ENCODE peak calls at places on chromosomes 3 and 15, in five cellular contexts. L is CD4-positive, alpha-beta T cell; J is foreskin fibroblast; M is GM12878; Z is upper lobe of left lung. G is an unnamed sample.

GRCh38 chr15:67030036-67030762 is 35.2 kb upstream of the SMAD3 start:
- DNase-seq in M (no peak), Z (no peak), L (no peak), J (no peak), G (no peak)

GRCh38 chr3:190053919-190054672 is 66.6 kb downstream of the P3H2 start:
- DNase-seq in M (no peak), L (no peak), J (peak; percentile 72), Z (no peak), G (no peak)

GRCh38 chr3:45218578-45219390 is 7.3 kb downstream of the TMEM158 start:
- DNase-seq in Z (no peak), J (peak; percentile 66), M (no peak), L (no peak), G (no peak)

GRCh38 chr15:90086868-90087268 is 15.4 kb downstream of the IDH2 start:
- DNase-seq in Z (no peak), L (peak; percentile 32), J (no peak), M (no peak), G (no peak)

GRCh38 chr15:96184297-96184696 is 146.2 kb upstream of the NR2F2 start:
- DNase-seq in J (no peak), Z (no peak), M (no peak), L (no peak), G (no peak)

GRCh38 chr3:123652346-123652984 is 67.6 kb upstream of the HACD2 start:
- DNase-seq in M (no peak), L (no peak), Z (peak; percentile 86), J (peak; percentile 67), G (peak; percentile 91)

GRCh38 chr3:129038121-129038855 is 22.3 kb upstream of the GP9 start:
- DNase-seq in Z (no peak), J (no peak), L (no peak), M (no peak), G (no peak)

GRCh38 chr15:64209680-64210334 is 47.0 kb upstream of the PPIB start:
- DNase-seq in Z (no peak), M (peak; percentile 9), L (no peak), J (no peak), G (no peak)

GRCh38 chr3:99242271-99242670 is 340.8 kb upstream of the DCBLD2 start:
- DNase-seq in J (peak; percentile 43), M (no peak), Z (no peak), L (no peak), G (no peak)

GRCh38 chr3:190534986-190535385 is 21.1 kb downstream of the IL1RAP start:
- DNase-seq in M (no peak), L (no peak), Z (no peak), J (no peak), G (no peak)

GRCh38 chr3:46908294-46908985 is 30.9 kb downstream of the PTH1R start:
- DNase-seq in J (peak; percentile 58), M (no peak), L (no peak), Z (peak; percentile 67), G (no peak)

GRCh38 chr3:187744169-187745151 is 808 bp downstream of the BCL6 start:
- DNase-seq in J (no peak), M (no peak), L (peak; percentile 32), Z (peak; percentile 90), G (peak; percentile 61)

GRCh38 chr3:16940769-16941683 is 56.3 kb downstream of the PLCL2 start:
- DNase-seq in L (no peak), Z (no peak), M (no peak), J (no peak), G (no peak)

GRCh38 chr3:57956119-57956832 is 51.9 kb upstream of the FLNB start:
- DNase-seq in L (no peak), J (peak; percentile 80), M (no peak), Z (no peak), G (no peak)

GRCh38 chr3:141275973-141276372 is 44.3 kb downstream of the PXYLP1 start:
- DNase-seq in M (no peak), Z (no peak), J (peak; percentile 49), L (no peak), G (no peak)

GRCh38 chr3:131794766-131795381 is 239.9 kb downstream of the CPNE4 start:
- DNase-seq in J (peak; percentile 48), L (no peak), Z (no peak), M (no peak), G (no peak)

GRCh38 chr3:105834768-105835167 is 34.0 kb downstream of the CBLB start:
- DNase-seq in J (no peak), M (no peak), L (no peak), Z (no peak), G (no peak)

GRCh38 chr3:105837143-105837740 is 31.6 kb downstream of the CBLB start:
- DNase-seq in Z (no peak), J (no peak), L (no peak), M (peak; percentile 97), G (no peak)

GRCh38 chr3:105837947-105838346 is 30.9 kb downstream of the CBLB start:
- DNase-seq in L (no peak), M (no peak), J (no peak), Z (no peak), G (no peak)

GRCh38 chr3:105835606-105836005 is 33.2 kb downstream of the CBLB start:
- DNase-seq in J (no peak), L (no peak), M (no peak), Z (no peak), G (no peak)

DNA sequence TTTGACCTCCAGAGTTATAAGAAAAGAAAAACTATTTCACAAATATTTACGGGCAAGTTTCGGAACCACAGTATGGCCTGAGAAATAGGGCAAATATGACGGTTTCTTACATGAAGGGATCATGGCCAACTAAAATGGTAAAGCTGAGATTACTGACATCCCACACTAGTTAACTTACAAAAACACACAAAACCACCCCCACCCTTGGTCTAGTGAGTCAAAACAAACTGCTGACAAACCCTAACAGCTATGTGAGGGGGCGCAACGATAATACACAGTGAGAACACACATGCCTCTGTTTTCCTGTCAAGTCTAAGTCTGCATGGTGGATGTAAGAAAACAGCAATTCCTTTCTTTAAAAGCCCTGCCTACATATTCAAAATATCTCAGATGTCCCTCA is 32.3 kb downstream of the CBLB start:
- DNase-seq in M (peak; percentile 68), Z (no peak), J (peak; percentile 75), L (no peak), G (no peak)
- TF ChIP-seq CTCF in M (no peak), Z (no peak), J (no peak), L (no peak), G (no peak)

DNA sequence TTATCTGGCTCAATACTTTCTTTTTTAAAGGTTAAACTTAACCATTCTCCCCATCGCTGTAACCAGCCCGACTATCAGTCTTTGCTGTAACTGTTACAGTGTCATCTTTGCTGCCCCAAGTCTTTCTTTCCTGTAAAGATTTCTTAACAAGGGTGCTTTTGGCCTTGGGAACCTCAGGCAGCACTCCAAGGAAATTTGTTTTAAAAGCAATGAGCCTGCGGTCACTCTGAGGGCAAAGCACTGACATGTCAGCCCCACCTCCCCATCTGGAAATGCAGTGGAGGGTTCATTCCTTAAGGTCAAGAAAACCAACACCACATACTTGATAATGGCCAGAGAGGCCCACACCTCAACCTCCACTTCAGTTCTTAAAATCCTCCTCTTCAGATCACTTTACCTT is 3.2 kb downstream of the TRANK1 start:
- DNase-seq in M (no peak), L (no peak), J (no peak), Z (no peak), G (no peak)
- TF ChIP-seq CTCF in M (no peak), L (no peak), J (no peak), Z (no peak), G (no peak)

GRCh38 chr3:192778508-192778907 is 51.2 kb upstream of the FGF12 start:
- DNase-seq in L (no peak), Z (no peak), J (no peak), M (no peak), G (no peak)
- TF ChIP-seq CTCF in L (no peak), Z (no peak), J (no peak), M (no peak), G (no peak)

GRCh38 chr15:86221119-86221518 is 141.4 kb downstream of the AGBL1 start:
- DNase-seq in J (no peak), M (no peak), L (no peak), Z (no peak), G (no peak)
- TF ChIP-seq CTCF in J (no peak), M (no peak), L (no peak), Z (no peak), G (no peak)

GRCh38 chr3:60048447-60048848 is 998.6 kb upstream of the CFAP20DC start:
- DNase-seq in J (no peak), L (no peak), Z (no peak), M (no peak), G (no peak)
- TF ChIP-seq CTCF in J (no peak), L (no peak), Z (no peak), M (no peak), G (no peak)

G was measured in mesothelial cell of epicardium.